ENCODE peak calls at places on chromosomes 7 and 10, in seven cellular contexts. K, T, U, F, M, G and X are unnamed samples.

GRCh38 chr7:64863021-64863420 is 40.1 kb upstream of the ZNF273 start:
- DNase-seq in K (no peak), T (no peak), U (no peak), F (no peak), M (no peak), G (no peak), X (peak)

GRCh38 chr10:105473170-105473569 is 832.1 kb downstream of the SORCS3 start:
- DNase-seq in K (no peak), T (no peak), U (no peak), F (no peak), M (no peak), G (no peak), X (no peak)

GRCh38 chr10:70323143-70323696 is 39.4 kb upstream of the NPFFR1 start:
- DNase-seq in K (no peak), T (peak), U (no peak), F (no peak), M (peak), G (no peak), X (no peak)

GRCh38 chr7:43650457-43651052 is 67.6 kb downstream of the STK17A start:
- DNase-seq in K (no peak), T (no peak), U (no peak), F (no peak), M (no peak), G (no peak), X (no peak)

GRCh38 chr10:5089869-5090268 is 4.3 kb upstream of the AKR1C3 start:
- DNase-seq in K (no peak), T (no peak), U (peak), F (peak), M (no peak), G (no peak), X (no peak)

GRCh38 chr7:135509589-135509838 is 388 bp downstream of the CNOT4 start:
- DNase-seq in K (no peak), T (no peak), U (no peak), F (peak), M (no peak), G (no peak), X (no peak)

GRCh38 chr7:96300487-96300886 is 21.4 kb downstream of the SLC25A13 start:
- DNase-seq in K (no peak), T (no peak), U (peak), F (no peak), M (no peak), G (no peak), X (no peak)

GRCh38 chr7:85178531-85179298 is 8.1 kb downstream of the SEMA3D start:
- DNase-seq in K (no peak), T (no peak), U (no peak), F (no peak), M (no peak), G (no peak), X (no peak)

GRCh38 chr10:25059990-25060389 is 43.6 kb downstream of the THNSL1 start:
- DNase-seq in K (no peak), T (no peak), U (peak), F (peak), M (peak), G (no peak), X (peak)

GRCh38 chr10:3282341-3282740 is 109.8 kb upstream of the PITRM1 start:
- DNase-seq in K (no peak), T (no peak), U (no peak), F (no peak), M (no peak), G (no peak), X (no peak)

GRCh38 chr10:102243304-102243703 is 2.0 kb upstream of the PITX3 start:
- DNase-seq in K (no peak), T (no peak), U (peak), F (no peak), M (no peak), G (no peak), X (no peak)

GRCh38 chr10:47047577-47048532 is 136.6 kb downstream of the PTPN20 start:
- DNase-seq in K (peak), T (peak), U (peak), F (peak), M (peak), G (no peak), X (peak)

GRCh38 chr10:86411852-86412550 is 45.4 kb upstream of the GRID1 start:
- DNase-seq in K (no peak), T (no peak), U (no peak), F (no peak), M (no peak), G (no peak), X (no peak)

GRCh38 chr10:69464801-69465401 is 13.6 kb downstream of the TSPAN15 start:
- DNase-seq in K (no peak), T (no peak), U (no peak), F (no peak), M (peak), G (no peak), X (peak)

GRCh38 chr10:123581656-123582055 is 84.5 kb upstream of the GPR26 start:
- DNase-seq in K (no peak), T (peak), U (no peak), F (no peak), M (no peak), G (no peak), X (no peak)

GRCh38 chr7:140475747-140476333 is 3.5 kb downstream of the MKRN1 start:
- DNase-seq in K (no peak), T (no peak), U (peak), F (peak), M (peak), G (no peak), X (peak)

GRCh38 chr7:24936121-24936824 is 43.7 kb downstream of the OSBPL3 start:
- DNase-seq in K (no peak), T (no peak), U (no peak), F (no peak), M (no peak), G (peak), X (no peak)

GRCh38 chr7:27174077-27175004 is at the start of gene HOXA10:
- DNase-seq in K (no peak), T (peak), U (no peak), F (no peak), M (peak), G (no peak), X (peak)

GRCh38 chr7:131449373-131449902 is 107.0 kb downstream of the PODXL start:
- DNase-seq in K (no peak), T (no peak), U (no peak), F (no peak), M (no peak), G (no peak), X (no peak)

GRCh38 chr7:11935905-11936304 is 103.9 kb upstream of the THSD7A start:
- DNase-seq in K (no peak), T (no peak), U (no peak), F (no peak), M (no peak), G (no peak), X (no peak)

GRCh38 chr7:105975770-105976428 is 12.8 kb downstream of the CDHR3 start:
- DNase-seq in K (no peak), T (no peak), U (no peak), F (no peak), M (no peak), G (no peak), X (no peak)

GRCh38 chr7:107998660-107999480 is 4.1 kb downstream of the LAMB1 start:
- DNase-seq in K (no peak), T (no peak), U (no peak), F (no peak), M (no peak), G (no peak), X (no peak)

GRCh38 chr10:101576229-101576863 is 11.7 kb downstream of the POLL start:
- DNase-seq in K (no peak), T (no peak), U (no peak), F (peak), M (no peak), G (no peak), X (no peak)

GRCh38 chr10:50937230-50937907 is 51.9 kb upstream of the A1CF start:
- DNase-seq in K (no peak), T (no peak), U (peak), F (peak), M (no peak), G (no peak), X (no peak)

GRCh38 chr7:135708041-135708440 is 19.9 kb downstream of the SLC13A4 start:
- DNase-seq in K (no peak), T (no peak), U (no peak), F (peak), M (no peak), G (no peak), X (peak)

GRCh38 chr10:11234857-11235640 is 217.4 kb downstream of the CELF2 start:
- DNase-seq in K (no peak), T (no peak), U (no peak), F (no peak), M (no peak), G (no peak), X (no peak)

GRCh38 chr7:143479055-143479766 is 1.5 kb downstream of the TAS2R41 start:
- DNase-seq in K (no peak), T (no peak), U (no peak), F (no peak), M (no peak), G (no peak), X (no peak)

GRCh38 chr7:46752881-46753366 is 829.0 kb downstream of the TNS3 start:
- DNase-seq in K (no peak), T (no peak), U (no peak), F (no peak), M (no peak), G (no peak), X (no peak)

GRCh38 chr7:24982917-24983316 is 2.9 kb upstream of the OSBPL3 start:
- DNase-seq in K (no peak), T (no peak), U (peak), F (peak), M (no peak), G (no peak), X (no peak)

GRCh38 chr10:108454224-108454623 is 1289.7 kb upstream of the SORCS1 start:
- DNase-seq in K (no peak), T (no peak), U (no peak), F (no peak), M (no peak), G (no peak), X (no peak)

GRCh38 chr10:20466731-20467130 is 430.4 kb downstream of the NEBL start:
- DNase-seq in K (no peak), T (no peak), U (no peak), F (no peak), M (no peak), G (no peak), X (no peak)

GRCh38 chr7:43585521-43585920 is 2.6 kb downstream of the STK17A start:
- DNase-seq in K (no peak), T (no peak), U (peak), F (no peak), M (no peak), G (no peak), X (no peak)

GRCh38 chr7:108227360-108227749 is 97.2 kb upstream of the LAMB4 start:
- DNase-seq in K (no peak), T (no peak), U (no peak), F (no peak), M (no peak), G (no peak), X (no peak)

GRCh38 chr7:80231719-80232118 is 97.1 kb downstream of the GNAI1 start:
- DNase-seq in K (no peak), T (no peak), U (no peak), F (no peak), M (no peak), G (no peak), X (no peak)

GRCh38 chr7:117124585-117125220 is 171.4 kb downstream of the ST7 start:
- DNase-seq in K (no peak), T (peak), U (peak), F (peak), M (peak), G (peak), X (no peak)
- TF ChIP-seq POLR2AphosphoS5 in K (no peak), T (no peak), U (no peak), F (peak), M (peak), G (no peak), X (peak)

GRCh38 chr10:133353202-133353959 is 4.4 kb downstream of the FUOM start:
- DNase-seq in K (no peak), T (no peak), U (no peak), F (no peak), M (no peak), G (no peak), X (peak)
- TF ChIP-seq CTCF in K (no peak), T (no peak), U (no peak), F (no peak), M (no peak), G (no peak), X (no peak)

GRCh38 chr7:191105-192034 is 1.0 kb upstream of the FAM20C start:
- DNase-seq in K (no peak), T (no peak), U (no peak), F (peak), M (no peak), G (no peak), X (no peak)
- TF ChIP-seq EP300 in K (no peak), T (no peak), U (no peak), F (no peak), M (no peak), G (no peak), X (no peak)

DNA sequence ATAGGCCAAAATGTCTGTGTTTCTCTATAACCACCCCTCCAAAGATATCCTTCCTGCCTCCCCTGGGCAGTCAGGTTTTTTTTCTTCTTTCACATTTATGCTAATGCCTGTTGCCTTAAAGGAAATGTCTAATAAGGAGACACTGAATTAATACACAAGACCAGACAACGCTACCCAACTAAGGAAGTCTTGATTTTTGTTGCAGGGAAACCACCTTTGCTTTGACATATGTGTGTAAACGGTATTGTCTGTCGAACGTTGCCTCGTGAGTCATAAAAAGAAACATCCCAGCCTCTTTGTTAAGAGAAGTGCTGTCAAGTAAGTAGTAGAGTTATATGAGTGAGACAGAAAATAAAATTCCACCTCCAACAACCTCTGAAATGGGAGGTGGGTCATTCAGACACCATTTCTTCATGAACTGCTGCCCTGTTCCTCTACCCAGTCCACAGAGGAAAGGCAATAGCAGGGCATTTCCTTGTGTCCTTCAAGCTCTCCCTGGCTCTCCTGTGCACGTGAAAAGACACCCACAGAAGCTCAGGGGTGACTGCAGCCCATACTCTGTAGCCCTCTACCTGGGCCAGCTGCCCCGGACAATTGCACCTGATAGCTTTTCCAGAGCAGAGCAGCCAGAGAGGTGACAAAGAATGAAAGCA is 10.2 kb downstream of the ST8SIA6 start:
- DNase-seq in K (no peak), T (no peak), U (no peak), F (no peak), M (no peak), G (peak), X (no peak)
- TF ChIP-seq POLR2AphosphoS5 in K (no peak), T (no peak), U (no peak), F (no peak), M (no peak), G (no peak), X (no peak)

DNA sequence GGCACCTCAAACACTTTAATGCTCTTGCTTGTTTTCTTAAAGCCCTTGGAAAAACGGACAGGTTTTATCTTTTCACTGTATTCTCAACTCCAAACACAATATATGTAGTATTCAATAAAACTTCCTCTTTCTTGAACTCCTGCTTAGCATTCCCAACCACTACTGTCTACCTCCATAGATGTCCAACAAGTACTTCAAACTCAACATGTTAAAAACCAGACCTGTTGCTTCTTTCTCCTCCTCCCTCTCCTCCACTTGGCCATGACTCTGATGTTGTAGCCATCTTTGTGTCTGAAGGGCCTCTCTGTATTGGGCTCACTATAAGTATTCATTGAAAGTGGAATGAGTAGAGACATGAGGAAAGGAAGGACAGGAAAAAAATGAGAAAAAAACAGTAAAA is 16.2 kb upstream of the COL17A1 start:
- DNase-seq in K (no peak), T (no peak), U (no peak), F (no peak), M (no peak), G (no peak), X (no peak)
- TF ChIP-seq CTCF in K (no peak), T (no peak), U (no peak), F (no peak), M (no peak), G (no peak), X (no peak)

GRCh38 chr7:36190447-36191291 is 37.6 kb downstream of the EEPD1 start:
- DNase-seq in K (no peak), T (no peak), U (no peak), F (no peak), M (no peak), G (no peak), X (no peak)
- TF ChIP-seq EP300 in K (no peak), T (no peak), U (no peak), F (no peak), M (no peak), G (no peak), X (no peak)

GRCh38 chr10:29748109-29748650 is 113.4 kb upstream of the SVIL start:
- DNase-seq in K (no peak), T (no peak), U (no peak), F (no peak), M (no peak), G (no peak), X (no peak)

GRCh38 chr10:29751232-29751631 is 116.5 kb upstream of the SVIL start:
- DNase-seq in K (no peak), T (no peak), U (no peak), F (no peak), M (no peak), G (no peak), X (no peak)

GRCh38 chr10:29740981-29741545 is 106.3 kb upstream of the SVIL start:
- DNase-seq in K (no peak), T (no peak), U (no peak), F (no peak), M (no peak), G (no peak), X (no peak)

GRCh38 chr10:29749150-29749549 is 114.4 kb upstream of the SVIL start:
- DNase-seq in K (no peak), T (no peak), U (no peak), F (no peak), M (no peak), G (no peak), X (no peak)

DNA sequence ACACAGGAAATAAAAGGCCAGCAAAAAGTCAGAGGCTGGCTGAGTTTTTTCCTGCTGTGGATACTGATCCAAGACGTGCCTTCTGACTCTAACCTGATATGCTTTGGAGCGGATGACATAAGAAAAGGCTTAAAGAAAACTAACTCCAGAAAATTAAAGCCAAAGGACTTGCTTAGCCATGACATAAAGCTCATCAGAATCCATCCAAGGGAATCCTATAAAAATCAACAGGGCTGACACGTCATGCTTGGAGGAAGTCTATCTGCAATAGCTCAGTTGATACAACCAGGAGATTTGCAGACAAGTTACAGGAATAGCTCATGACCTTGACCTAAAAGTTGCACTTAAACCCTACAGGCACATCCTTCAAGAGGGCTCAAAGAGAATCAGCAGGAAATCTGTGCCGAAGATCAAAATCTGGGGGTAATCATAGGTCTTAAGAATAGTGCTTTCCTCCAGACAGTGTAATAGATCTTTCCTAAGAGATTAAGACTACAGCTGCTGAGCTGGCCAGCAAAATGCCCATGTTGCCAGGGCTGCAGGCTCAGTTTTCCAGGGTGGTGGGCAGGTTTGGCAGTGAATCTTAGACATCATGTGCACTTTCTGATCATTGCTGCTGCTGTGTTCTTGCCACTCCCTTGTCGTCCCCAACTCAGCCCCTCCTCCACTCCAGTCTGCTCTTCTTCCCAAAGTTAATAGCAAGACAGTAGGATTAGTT is 111.5 kb upstream of the SVIL start:
- DNase-seq in K (no peak), T (no peak), U (no peak), F (no peak), M (no peak), G (no peak), X (no peak)
- TF ChIP-seq POLR2AphosphoS5 in K (no peak), T (no peak), U (no peak), F (no peak), M (no peak), G (no peak), X (peak)

GRCh38 chr10:77520290-77520689 is 117.3 kb downstream of the KCNMA1 start:
- DNase-seq in K (no peak), T (no peak), U (no peak), F (no peak), M (no peak), G (no peak), X (no peak)
- TF ChIP-seq CTCF in K (no peak), T (no peak), U (no peak), F (no peak), M (no peak), G (no peak), X (no peak)